ENCODE peak calls at places on chromosomes 3 and 15, in ten cellular contexts. E is GM12865, V is tibial artery, I is kidney tubule cell, C is aorta, O is EH, H is pulmonary artery endothelial cell, B is islet precursor cell, M is SW480, L is colonic mucosa. A is an unnamed sample.

GRCh38 chr3:143182861-143183667 is 63.5 kb downstream of the CHST2 start:
- DNase-seq in E (no peak), V (no peak), I (no peak), C (no peak), O (peak), H (no peak), B (no peak), M (no peak), L (no peak), A (no peak)

GRCh38 chr3:71548995-71549394 is 34.5 kb downstream of the FOXP1 start:
- DNase-seq in E (no peak), V (no peak), I (peak), C (no peak), O (no peak), H (no peak), B (no peak), M (no peak), L (no peak), A (no peak)

GRCh38 chr3:151768393-151768930 is 34.7 kb downstream of the AADACL2 start:
- DNase-seq in E (no peak), V (no peak), I (no peak), C (no peak), O (no peak), H (no peak), B (no peak), M (no peak), L (no peak), A (peak)

GRCh38 chr3:102526865-102527264 is 92.0 kb downstream of the ZPLD1 start:
- DNase-seq in E (no peak), V (no peak), I (no peak), C (no peak), O (no peak), H (no peak), B (no peak), M (no peak), L (no peak), A (no peak)

GRCh38 chr3:188607810-188608209 is 453.9 kb downstream of the LPP start:
- DNase-seq in E (no peak), V (no peak), I (no peak), C (no peak), O (peak), H (no peak), B (no peak), M (no peak), L (no peak), A (no peak)

GRCh38 chr3:133487920-133488540 is 85.5 kb upstream of the CDV3 start:
- DNase-seq in E (peak), V (no peak), I (no peak), C (no peak), O (peak), H (no peak), B (no peak), M (no peak), L (peak), A (no peak)

GRCh38 chr3:155753038-155753647 is 8.3 kb upstream of the PLCH1 start:
- DNase-seq in E (peak), V (no peak), I (peak), C (no peak), O (peak), H (no peak), B (no peak), M (peak), L (no peak), A (peak)

GRCh38 chr15:33860749-33861148 is 107.5 kb upstream of the CHRM5 start:
- DNase-seq in E (no peak), V (no peak), I (peak), C (no peak), O (peak), H (no peak), B (peak), M (no peak), L (no peak), A (no peak)

GRCh38 chr3:158773845-158774542 is 27.9 kb upstream of the MFSD1 start:
- DNase-seq in E (no peak), V (no peak), I (peak), C (no peak), O (no peak), H (no peak), B (no peak), M (no peak), L (no peak), A (no peak)

GRCh38 chr3:20073683-20074082 is 33.4 kb downstream of the KAT2B start:
- DNase-seq in E (no peak), V (no peak), I (no peak), C (no peak), O (no peak), H (no peak), B (no peak), M (no peak), L (no peak), A (no peak)

GRCh38 chr3:4995500-4996053 is 16.3 kb downstream of the BHLHE40 start:
- DNase-seq in E (no peak), V (no peak), I (peak), C (no peak), O (peak), H (no peak), B (peak), M (peak), L (peak), A (no peak)

GRCh38 chr3:120773932-120774331 is 31.4 kb downstream of the GTF2E1 start:
- DNase-seq in E (peak), V (no peak), I (peak), C (no peak), O (peak), H (no peak), B (no peak), M (no peak), L (no peak), A (no peak)

GRCh38 chr15:72827216-72827615 is 43.7 kb upstream of the ADPGK start:
- DNase-seq in E (peak), V (no peak), I (no peak), C (no peak), O (no peak), H (no peak), B (no peak), M (no peak), L (no peak), A (peak)